ENCODE peak calls at places on chromosomes 3 and 15, in six cellular contexts. F is glutamatergic neuron, G is RWPE1, A is cardiac fibroblast, M is neural progenitor cell, K is PC-3. N is an unnamed sample.
A peak's percentile ranks its signal among the peaks of the same experiment; 100 is the strongest.

GRCh38 chr15:60993008-60993407 is 236.1 kb downstream of the RORA start:
- DNase-seq in F (no peak), G (no peak), A (peak; percentile 67), M (no peak), K (no peak), N (no peak)

GRCh38 chr3:38170722-38171121 is 5.4 kb downstream of the OXSR1 start:
- DNase-seq in F (no peak), G (no peak), A (no peak), M (no peak), K (no peak), N (no peak)

GRCh38 chr3:129658156-129658843 is 51.8 kb upstream of the PLXND1 start:
- DNase-seq in F (no peak), G (no peak), A (no peak), M (no peak), K (no peak), N (no peak)

GRCh38 chr3:10353661-10354372 is 32.9 kb upstream of the SEC13 start:
- DNase-seq in F (no peak), G (no peak), A (peak; percentile 30), M (no peak), K (no peak), N (no peak)

GRCh38 chr3:25155696-25156471 is 272.2 kb upstream of the RARB start:
- DNase-seq in F (no peak), G (no peak), A (no peak), M (peak; percentile 82), K (no peak), N (peak; percentile 8)

GRCh38 chr15:60798821-60799220 is 319.9 kb upstream of the ICE2 start:
- DNase-seq in F (no peak), G (peak; percentile 58), A (peak; percentile 95), M (no peak), K (no peak), N (no peak)

GRCh38 chr3:68931406-68932149 is 769 bp downstream of the TAFA4 start:
- DNase-seq in F (peak; percentile 14), G (no peak), A (peak; percentile 5), M (peak; percentile 48), K (no peak), N (no peak)

GRCh38 chr3:159252772-159253384 is 451.0 kb downstream of the MFSD1 start:
- DNase-seq in F (no peak), G (peak; percentile 17), A (peak; percentile 91), M (peak; percentile 52), K (peak; percentile 79), N (peak; percentile 8)

GRCh38 chr15:59283717-59284336 is 77.2 kb downstream of the LDHAL6B start:
- DNase-seq in F (no peak), G (peak; percentile 99), A (no peak), M (no peak), K (peak; percentile 98), N (no peak)

GRCh38 chr15:81327526-81327925 is 3.6 kb upstream of the STARD5 start:
- DNase-seq in F (no peak), G (no peak), A (peak; percentile 90), M (no peak), K (no peak), N (no peak)

GRCh38 chr3:62835594-62836236 is 39.5 kb downstream of the CADPS start:
- DNase-seq in F (no peak), G (no peak), A (no peak), M (no peak), K (no peak), N (no peak)

GRCh38 chr15:98983333-98983732 is 24.3 kb downstream of the PGPEP1L start:
- DNase-seq in F (no peak), G (peak; percentile 93), A (peak; percentile 85), M (no peak), K (peak; percentile 77), N (no peak)

GRCh38 chr3:139292933-139293664 is 50.7 kb upstream of the MRPS22 start:
- DNase-seq in F (no peak), G (no peak), A (no peak), M (no peak), K (no peak), N (no peak)

GRCh38 chr3:36957862-36958686 is 13.2 kb upstream of the TRANK1 start:
- DNase-seq in F (no peak), G (peak; percentile 57), A (peak; percentile 86), M (no peak), K (peak; percentile 84), N (no peak)

GRCh38 chr3:191328963-191329653 is at the start of gene CCDC50:
- DNase-seq in F (peak; percentile 97), G (peak; percentile 70), A (peak; percentile 80), M (peak; percentile 85), K (peak; percentile 72), N (peak; percentile 72)

GRCh38 chr3:143851331-143852017 is 3.2 kb upstream of the SLC9A9 start:
- DNase-seq in F (no peak), G (no peak), A (no peak), M (no peak), K (no peak), N (no peak)

GRCh38 chr3:114557791-114558190 is 264.0 kb downstream of the TIGIT start:
- DNase-seq in F (no peak), G (no peak), A (peak; percentile 52), M (no peak), K (no peak), N (no peak)

GRCh38 chr3:60517134-60517533 is 734.1 kb downstream of the FHIT start:
- DNase-seq in F (no peak), G (no peak), A (no peak), M (no peak), K (no peak), N (no peak)

GRCh38 chr3:53102601-53103147 is 27.6 kb downstream of the RFT1 start:
- DNase-seq in F (no peak), G (no peak), A (no peak), M (peak; percentile 55), K (no peak), N (no peak)

GRCh38 chr15:79849789-79850188 is 47.0 kb downstream of the MTHFS start:
- DNase-seq in F (peak; percentile 68), G (no peak), A (peak; percentile 67), M (peak; percentile 46), K (peak; percentile 41), N (peak; percentile 44)

GRCh38 chr3:32872487-32873382 is 54.9 kb downstream of the TRIM71 start:
- DNase-seq in F (no peak), G (no peak), A (no peak), M (no peak), K (peak; percentile 60), N (no peak)

GRCh38 chr3:138971766-138972320 is 24.8 kb downstream of the FOXL2NB start:
- DNase-seq in F (no peak), G (no peak), A (no peak), M (no peak), K (no peak), N (no peak)

DNA sequence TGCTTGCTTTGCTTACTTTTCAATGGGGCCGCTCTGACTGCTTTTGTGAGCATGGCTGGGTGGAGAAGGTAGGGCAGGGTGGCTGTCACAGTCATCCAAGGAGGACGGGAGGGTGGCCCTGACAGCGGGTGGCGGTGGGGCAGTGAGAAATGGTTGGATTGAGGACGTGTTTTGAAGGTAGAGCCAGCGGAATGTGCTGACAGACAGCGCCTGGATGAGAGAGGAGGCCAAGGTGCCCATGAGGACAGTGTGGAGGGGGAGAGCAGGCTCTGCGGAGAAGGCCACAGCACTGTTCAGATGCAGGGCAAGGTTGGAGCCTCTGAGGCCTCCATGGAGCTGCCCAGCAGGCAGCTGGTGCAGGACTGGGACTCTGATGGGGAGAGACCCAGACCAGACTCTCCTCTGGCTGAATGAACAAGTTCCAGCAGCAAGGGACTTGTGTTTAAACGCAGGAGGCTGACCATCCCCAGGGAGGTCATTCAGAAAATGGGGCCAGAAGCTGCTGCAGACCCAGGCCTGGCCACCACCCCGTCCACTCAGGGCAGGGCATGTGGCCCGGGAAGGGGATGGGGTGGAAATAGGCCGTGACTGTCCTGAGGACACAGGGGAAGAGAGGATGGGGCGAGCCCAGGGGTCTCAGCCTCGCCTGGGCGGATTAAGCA is 120.3 kb upstream of the PRR20G start:
- DNase-seq in F (no peak), G (no peak), A (no peak), M (no peak), K (no peak), N (no peak)
- TF ChIP-seq CTCF in F (no peak), G (no peak), A (no peak), M (no peak), K (no peak), N (no peak)

GRCh38 chr15:55198706-55199105 is 2.0 kb upstream of the RSL24D1 start:
- DNase-seq in F (no peak), G (no peak), A (no peak), M (no peak), K (no peak), N (no peak)

GRCh38 chr15:55196011-55196410 is 730 bp downstream of the RSL24D1 start:
- DNase-seq in F (no peak), G (no peak), A (peak; percentile 21), M (no peak), K (no peak), N (no peak)

GRCh38 chr15:55196458-55197361 is at the start of gene RSL24D1:
- DNase-seq in F (peak; percentile 93), G (peak; percentile 95), A (peak; percentile 99), M (peak; percentile 97), K (peak; percentile 96), N (peak; percentile 85)

GRCh38 chr15:55197719-55198118 is 978 bp upstream of the RSL24D1 start:
- DNase-seq in F (no peak), G (no peak), A (no peak), M (no peak), K (no peak), N (no peak)

GRCh38 chr15:55197362-55197705 is 593 bp upstream of the RSL24D1 start:
- DNase-seq in F (no peak), G (no peak), A (no peak), M (no peak), K (no peak), N (no peak)
- TF ChIP-seq CTCF in F (no peak), G (no peak), A (no peak), M (no peak), K (peak; percentile 5), N (no peak)

GRCh38 chr3:185859294-185859972 is 34.6 kb upstream of the IGF2BP2 start:
- DNase-seq in F (no peak), G (no peak), A (no peak), M (no peak), K (no peak), N (no peak)

GRCh38 chr3:185856652-185857051 is 31.8 kb upstream of the IGF2BP2 start:
- DNase-seq in F (no peak), G (no peak), A (no peak), M (no peak), K (no peak), N (no peak)

GRCh38 chr3:185858502-185859225 is 33.8 kb upstream of the IGF2BP2 start:
- DNase-seq in F (no peak), G (no peak), A (no peak), M (no peak), K (no peak), N (no peak)

GRCh38 chr3:185852562-185853135 is 27.8 kb upstream of the IGF2BP2 start:
- DNase-seq in F (no peak), G (no peak), A (peak; percentile 95), M (no peak), K (no peak), N (no peak)

DNA sequence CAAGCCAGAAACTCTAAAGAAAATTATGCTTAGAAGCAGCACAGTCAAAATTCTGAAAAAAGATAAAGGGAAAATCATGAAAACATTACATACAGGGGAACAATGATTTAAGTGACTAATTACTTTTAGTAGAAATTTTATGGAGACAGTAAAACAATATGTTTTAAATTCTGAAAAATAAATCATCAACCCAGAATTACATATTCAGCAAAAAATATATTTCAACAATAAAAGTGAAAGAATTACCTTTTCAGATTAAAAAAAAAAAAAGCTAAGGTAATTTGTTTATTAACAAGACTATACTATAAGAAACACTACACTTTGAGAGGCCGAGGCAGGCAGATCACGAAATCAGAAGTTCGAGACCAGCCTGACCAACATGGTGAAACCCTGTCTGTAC is 32.4 kb upstream of the IGF2BP2 start:
- DNase-seq in F (no peak), G (no peak), A (no peak), M (no peak), K (no peak), N (no peak)
- TF ChIP-seq CTCF in F (no peak), G (no peak), A (no peak), M (no peak), K (no peak), N (no peak)

GRCh38 chr3:31531465-31531991 is 1.2 kb upstream of the STT3B start:
- DNase-seq in F (no peak), G (no peak), A (peak; percentile 44), M (no peak), K (peak; percentile 25), N (no peak)
- TF ChIP-seq CTCF in F (no peak), G (peak; percentile 27), A (peak; percentile 36), M (peak; percentile 36), K (peak; percentile 35), N (peak; percentile 43)

N was measured in neural crest cell.